ENCODE peak calls at places on chromosome 7, in five cellular contexts. G is IMR-90, R is neuronal stem cell, X is H1, F is trophoblast cell. N is an unnamed sample.
A peak's percentile ranks its signal among the peaks of the same experiment; 100 is the strongest.

GRCh38 chr7:130353196-130353595 is 8.6 kb downstream of the CPA5 start:
- DNase-seq in G (no peak), R (no peak), X (no peak), F (no peak), N (no peak)

GRCh38 chr7:79934727-79935126 is 199.9 kb upstream of the GNAI1 start:
- DNase-seq in G (no peak), R (no peak), X (no peak), F (no peak), N (no peak)

GRCh38 chr7:120654241-120654640 is 203.7 kb downstream of the TSPAN12 start:
- DNase-seq in G (no peak), R (no peak), X (no peak), F (no peak), N (no peak)

GRCh38 chr7:2572101-2572842 is 13.5 kb downstream of the IQCE start:
- DNase-seq in G (peak; percentile 82), R (no peak), X (no peak), F (peak; percentile 41), N (peak; percentile 79)

GRCh38 chr7:128676665-128677064 is 4.6 kb downstream of the GARIN1A start:
- DNase-seq in G (no peak), R (no peak), X (no peak), F (no peak), N (no peak)

GRCh38 chr7:133843341-133843740 is 283.8 kb upstream of the LRGUK start:
- DNase-seq in G (no peak), R (no peak), X (no peak), F (no peak), N (no peak)

GRCh38 chr7:36279251-36279925 is 110.3 kb upstream of the ANLN start:
- DNase-seq in G (peak; percentile 63), R (no peak), X (no peak), F (no peak), N (no peak)

GRCh38 chr7:146096994-146097393 is 19.6 kb upstream of the CNTNAP2 start:
- DNase-seq in G (no peak), R (no peak), X (peak; percentile 49), F (no peak), N (no peak)

GRCh38 chr7:51789494-51789893 is 472.9 kb upstream of the COBL start:
- DNase-seq in G (no peak), R (no peak), X (no peak), F (no peak), N (no peak)

GRCh38 chr7:100568936-100569844 is 4.5 kb downstream of the SAP25 start:
- DNase-seq in G (no peak), R (peak; percentile 67), X (peak; percentile 67), F (no peak), N (peak; percentile 71)

GRCh38 chr7:2150445-2150815 is 82.3 kb downstream of the MAD1L1 start:
- DNase-seq in G (no peak), R (no peak), X (no peak), F (no peak), N (no peak)

GRCh38 chr7:128744366-128744905 is 5.3 kb downstream of the CALU start:
- DNase-seq in G (no peak), R (no peak), X (no peak), F (no peak), N (no peak)

GRCh38 chr7:1364906-1365570 is 94.2 kb downstream of the MICALL2 start:
- DNase-seq in G (no peak), R (no peak), X (no peak), F (no peak), N (no peak)

GRCh38 chr7:135959655-135960363 is 17.4 kb downstream of the MTPN start:
- DNase-seq in G (no peak), R (no peak), X (no peak), F (no peak), N (no peak)

GRCh38 chr7:87083865-87084519 is 24.5 kb upstream of the ELAPOR2 start:
- DNase-seq in G (peak; percentile 1), R (no peak), X (no peak), F (no peak), N (no peak)

GRCh38 chr7:55510621-55511020 is 61.7 kb downstream of the VOPP1 start:
- DNase-seq in G (no peak), R (no peak), X (no peak), F (no peak), N (no peak)

GRCh38 chr7:1987084-1987535 is 245.6 kb downstream of the MAD1L1 start:
- DNase-seq in G (no peak), R (no peak), X (no peak), F (no peak), N (no peak)

GRCh38 chr7:90402785-90403173 is 482 bp upstream of the CLDN12 start:
- DNase-seq in G (no peak), R (no peak), X (no peak), F (no peak), N (no peak)

GRCh38 chr7:95391761-95392160 is 4.4 kb downstream of the PON3 start:
- DNase-seq in G (no peak), R (no peak), X (no peak), F (no peak), N (no peak)

GRCh38 chr7:82599910-82600309 is 156.3 kb upstream of the CACNA2D1 start:
- DNase-seq in G (no peak), R (no peak), X (no peak), F (no peak), N (no peak)

GRCh38 chr7:141158562-141158961 is 84.7 kb downstream of the TMEM178B start:
- DNase-seq in G (peak; percentile 94), R (no peak), X (no peak), F (peak; percentile 66), N (peak; percentile 86)

GRCh38 chr7:35185908-35186731 is 67.8 kb downstream of the TBX20 start:
- DNase-seq in G (peak; percentile 8), R (peak; percentile 35), X (no peak), F (peak; percentile 31), N (peak; percentile 61)

GRCh38 chr7:24284699-24285506 is 913 bp downstream of the NPY start:
- DNase-seq in G (no peak), R (peak; percentile 24), X (no peak), F (no peak), N (peak; percentile 50)

GRCh38 chr7:75650671-75651070 is 88.1 kb downstream of the HIP1 start:
- DNase-seq in G (no peak), R (no peak), X (no peak), F (no peak), N (no peak)

GRCh38 chr7:28626629-28627262 is 214.4 kb downstream of the CREB5 start:
- DNase-seq in G (peak; percentile 36), R (peak; percentile 12), X (peak; percentile 21), F (peak; percentile 32), N (peak; percentile 46)

GRCh38 chr7:2710901-2711551 is 23.0 kb downstream of the AMZ1 start:
- DNase-seq in G (peak; percentile 32), R (no peak), X (no peak), F (no peak), N (no peak)

GRCh38 chr7:100632951-100633717 is 8.2 kb downstream of the TFR2 start:
- DNase-seq in G (peak; percentile 29), R (no peak), X (no peak), F (peak; percentile 31), N (peak; percentile 42)

GRCh38 chr7:94276797-94277196 is 117.9 kb upstream of the COL1A2 start:
- DNase-seq in G (peak; percentile 59), R (no peak), X (no peak), F (no peak), N (peak; percentile 52)

GRCh38 chr7:92843781-92844180 is 7.4 kb upstream of the CDK6 start:
- DNase-seq in G (no peak), R (no peak), X (no peak), F (no peak), N (no peak)

GRCh38 chr7:9598411-9598810 is 1165.0 kb downstream of the NXPH1 start:
- DNase-seq in G (no peak), R (no peak), X (no peak), F (no peak), N (no peak)

GRCh38 chr7:45255187-45255586 is 97.6 kb downstream of the RAMP3 start:
- DNase-seq in G (no peak), R (no peak), X (no peak), F (no peak), N (no peak)

GRCh38 chr7:46932656-46933424 is 649.1 kb downstream of the TNS3 start:
- DNase-seq in G (peak; percentile 96), R (no peak), X (no peak), F (peak; percentile 70), N (peak; percentile 96)

GRCh38 chr7:46933596-46933995 is 648.3 kb downstream of the TNS3 start:
- DNase-seq in G (no peak), R (no peak), X (no peak), F (no peak), N (peak; percentile 38)

GRCh38 chr7:46930336-46930735 is 651.6 kb downstream of the TNS3 start:
- DNase-seq in G (peak; percentile 97), R (no peak), X (no peak), F (peak; percentile 86), N (peak; percentile 96)

GRCh38 chr7:46934198-46934825 is 647.6 kb downstream of the TNS3 start:
- DNase-seq in G (peak; percentile 53), R (no peak), X (no peak), F (peak; percentile 34), N (peak; percentile 83)

GRCh38 chr7:46932266-46932655 is 649.6 kb downstream of the TNS3 start:
- DNase-seq in G (peak; percentile 6), R (no peak), X (no peak), F (no peak), N (no peak)
- H2AFZ ChIP-seq in G (no peak overlapping the region), R (no peak overlapping the region), X (no peak overlapping the region), F (no peak overlapping the region), N (no peak overlapping the region)

DNA sequence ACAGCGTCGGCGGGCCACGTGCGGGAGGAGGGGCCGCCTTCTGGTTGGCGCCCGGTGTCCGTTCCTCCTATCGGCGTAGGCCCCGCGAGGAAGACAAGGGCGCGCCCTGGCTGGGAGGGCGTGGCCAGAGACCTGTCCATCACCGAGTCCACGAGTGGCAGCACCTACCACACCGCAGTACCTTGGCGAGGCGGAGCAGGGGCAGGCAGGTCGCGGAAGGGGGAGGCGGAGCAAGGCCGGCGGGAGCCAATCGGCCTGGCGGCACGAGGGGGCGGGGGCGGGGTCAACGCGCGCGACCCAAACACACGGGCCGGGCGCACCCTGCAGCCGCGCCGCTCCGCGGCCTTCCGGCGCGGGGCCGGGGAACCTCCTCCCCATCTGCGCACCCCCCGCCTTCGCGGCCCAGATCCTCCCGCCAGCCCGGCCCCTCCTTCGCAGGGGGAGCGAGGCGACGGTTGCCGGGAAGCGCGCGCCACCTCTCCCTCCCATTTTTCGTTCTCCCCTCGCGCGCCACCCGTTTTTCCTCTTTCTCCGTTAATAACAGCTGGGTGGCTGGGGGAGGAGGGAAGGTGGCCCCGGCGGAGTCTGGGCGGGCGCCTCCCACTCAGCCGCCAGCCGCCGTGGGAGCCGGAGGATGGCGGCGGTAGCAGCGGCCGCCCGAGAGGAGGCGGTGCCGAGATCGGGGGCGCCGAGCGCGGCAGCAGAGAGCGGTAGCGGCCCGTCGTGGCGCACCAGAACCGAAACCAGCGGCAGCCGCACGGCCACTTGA is at the start of gene ZNRF2:
- DNase-seq in G (peak; percentile 95), R (peak; percentile 95), X (peak; percentile 98), F (peak; percentile 100), N (peak; percentile 95)
- H3K14ac ChIP-seq in G (no peak within 1 kb of the TSS), R (no peak within 1 kb of the TSS), X (no peak within 1 kb of the TSS), F (peak within 1 kb of the TSS; percentile 98), N (peak within 1 kb of the TSS; percentile 60)

DNA sequence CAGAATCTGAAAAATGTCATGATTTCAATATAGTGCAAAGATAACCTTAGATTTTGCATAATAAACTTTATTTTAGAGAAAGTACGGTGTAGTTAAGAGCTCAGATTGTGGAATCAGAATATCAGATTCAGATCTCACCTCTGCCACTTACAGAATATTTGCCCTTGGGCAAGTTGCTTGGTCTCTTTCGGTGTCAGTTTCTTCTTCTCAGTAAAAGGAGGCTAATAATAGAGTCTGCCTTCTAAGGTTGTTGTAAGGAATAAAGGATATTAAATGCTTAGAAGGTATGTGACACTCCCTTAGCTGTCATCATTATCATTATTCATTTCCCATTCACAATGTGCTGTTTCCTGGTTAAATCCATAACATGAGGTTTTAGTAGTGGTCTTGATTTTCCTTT is 42.3 kb downstream of the MPLKIP start:
- DNase-seq in G (no peak), R (no peak), X (no peak), F (no peak), N (no peak)
- H3K36me3 ChIP-seq in G (peaks cover 33% of the 10 kb centered on the region), R (peaks cover 15% of the 10 kb centered on the region), X (peaks cover 25% of the 10 kb centered on the region), F (peaks cover 19% of the 10 kb centered on the region), N (peaks cover 27% of the 10 kb centered on the region)

GRCh38 chr7:37359662-37360444 is 88.8 kb downstream of the ELMO1 start:
- DNase-seq in G (no peak), R (no peak), X (no peak), F (no peak), N (no peak)
- H2AFZ ChIP-seq in G (no peak overlapping the region), R (no peak overlapping the region), X (no peak overlapping the region), F (no peak overlapping the region), N (no peak overlapping the region)

N was measured in mesenchymal stem cell.